ENCODE peak calls at places on chromosomes 5 and 9, in ten cellular contexts. D is GM20000; V is NCI-H2029 treated with DMSO at 0.1 percent for 48 hours; Z is ELR; T is CD8-positive, alpha-beta T cell; O is fibroblast of villous mesenchyme; A is cardiac muscle cell; K is endothelial cell of umbilical vein; X is posterior cingulate gyrus; U is CD4-positive, alpha-beta memory T cell. R is an unnamed sample.

GRCh38 chr9:119844431-119844830 is 475.2 kb upstream of the BRINP1 start:
- DNase-seq in X (no peak), K (no peak), U (no peak), A (no peak), D (no peak), O (no peak), V (no peak), T (no peak), Z (no peak), R (no peak)

GRCh38 chr5:105587963-105588662 is 2025.5 kb upstream of the NUDT12 start:
- DNase-seq in D (no peak), U (no peak), V (no peak), X (no peak), Z (peak), K (no peak), T (no peak), A (no peak), O (no peak), R (no peak)

GRCh38 chr5:57172466-57172961 is 1.3 kb upstream of the GPBP1 start:
- DNase-seq in Z (peak), T (no peak), A (peak), O (peak), U (peak), D (no peak), V (no peak), X (no peak), K (peak), R (no peak)

GRCh38 chr5:166677891-166678290 is 1613.6 kb upstream of the WWC1 start:
- DNase-seq in K (no peak), O (no peak), X (no peak), D (no peak), V (no peak), Z (no peak), A (no peak), U (no peak), T (no peak), R (no peak)

GRCh38 chr9:3962467-3962866 is 337.4 kb downstream of the GLIS3 start:
- DNase-seq in Z (peak), O (peak), X (no peak), V (peak), U (no peak), K (no peak), A (peak), D (no peak), T (no peak), R (no peak)

GRCh38 chr5:90338712-90339372 is 70.7 kb downstream of the CETN3 start:
- DNase-seq in A (no peak), U (no peak), V (no peak), D (peak), O (no peak), X (no peak), Z (no peak), T (no peak), K (no peak), R (no peak)

GRCh38 chr9:137055385-137056364 is 1.8 kb upstream of the ENTPD2 start:
- DNase-seq in O (peak), V (peak), Z (no peak), A (peak), K (no peak), D (no peak), U (no peak), T (no peak), X (peak), R (no peak)

GRCh38 chr5:178074266-178074952 is 38.9 kb upstream of the N4BP3 start:
- DNase-seq in O (no peak), D (no peak), A (peak), X (no peak), Z (peak), U (no peak), T (no peak), V (no peak), K (no peak), R (no peak)

GRCh38 chr5:150540615-150541396 is 32.9 kb downstream of the NDST1 start:
- DNase-seq in U (no peak), K (peak), V (no peak), O (peak), X (no peak), Z (peak), A (peak), T (no peak), D (no peak), R (no peak)

GRCh38 chr9:94687451-94687850 is 39.0 kb upstream of the AOPEP start:
- DNase-seq in A (no peak), T (no peak), X (no peak), O (no peak), U (no peak), V (peak), Z (no peak), K (no peak), D (no peak), R (no peak)

GRCh38 chr9:35714123-35714522 is 17.9 kb downstream of the TLN1 start:
- DNase-seq in D (no peak), X (no peak), T (no peak), Z (no peak), V (no peak), K (no peak), O (no peak), A (no peak), U (no peak), R (no peak)

GRCh38 chr9:113345165-113345564 is 4.2 kb upstream of the BSPRY start:
- DNase-seq in D (no peak), O (no peak), Z (no peak), X (peak), A (no peak), T (no peak), V (no peak), K (no peak), U (no peak), R (no peak)

GRCh38 chr5:171474106-171474878 is 54.8 kb downstream of the FGF18 start:
- DNase-seq in Z (no peak), X (no peak), O (no peak), U (no peak), D (no peak), A (no peak), T (no peak), K (no peak), V (no peak), R (no peak)

R was measured in activated T-helper 1 cell treated with Interleukin-2 at 50 U/mL for 16 hours.